ENCODE peak calls at places on chromosomes 13 and 19, in four cellular contexts. Q is H1, V is trophoblast cell, S is mesendoderm. C is an unnamed sample.

GRCh38 chr19:48044561-48044960 is 682 bp upstream of the CABP5 start:
- DNase-seq in S (no peak), V (no peak), Q (no peak), C (no peak)

GRCh38 chr13:23671902-23672301 is 101.7 kb downstream of the TNFRSF19 start:
- DNase-seq in V (no peak), S (no peak), Q (no peak), C (no peak)

GRCh38 chr13:44355643-44356042 is 18.0 kb upstream of the SERP2 start:
- DNase-seq in V (no peak), Q (no peak), S (no peak), C (no peak)

GRCh38 chr19:39599116-39599515 is 3.2 kb upstream of the LGALS13 start:
- DNase-seq in S (peak; percentile 54), V (peak; percentile 64), Q (peak; percentile 58), C (no peak)

GRCh38 chr13:39144941-39145533 is 106.8 kb downstream of the NHLRC3 start:
- DNase-seq in V (peak; percentile 76), Q (peak; percentile 55), S (peak; percentile 73), C (peak; percentile 51)

GRCh38 chr19:34459614-34460013 is 21.9 kb upstream of the WTIP start:
- DNase-seq in V (peak; percentile 48), Q (no peak), S (no peak), C (no peak)

GRCh38 chr19:2617393-2618165 is 84.9 kb downstream of the GNG7 start:
- DNase-seq in V (peak; percentile 80), Q (no peak), S (no peak), C (no peak)

GRCh38 chr13:52446265-52446664 is 4.2 kb downstream of the VPS36 start:
- DNase-seq in Q (no peak), V (peak; percentile 94), S (no peak), C (no peak)

GRCh38 chr13:34779171-34779570 is 162.9 kb upstream of the NBEA start:
- DNase-seq in Q (no peak), V (peak; percentile 9), S (peak; percentile 60), C (no peak)

GRCh38 chr19:8552810-8553209 is 24.4 kb downstream of the MYO1F start:
- DNase-seq in S (peak; percentile 84), Q (peak; percentile 55), V (peak; percentile 74), C (peak; percentile 58)

GRCh38 chr19:20858218-20858617 is 64.8 kb upstream of the ZNF85 start:
- DNase-seq in V (no peak), Q (peak; percentile 45), S (no peak), C (peak; percentile 41)

GRCh38 chr19:18150776-18151624 is 2.0 kb upstream of the PIK3R2 start:
- DNase-seq in S (no peak), Q (no peak), V (no peak), C (no peak)

GRCh38 chr19:47158879-47159509 is 28.4 kb downstream of the SAE1 start:
- DNase-seq in Q (no peak), V (peak; percentile 17), S (no peak), C (no peak)

GRCh38 chr13:101292711-101293110 is 123.6 kb downstream of the NALCN start:
- DNase-seq in Q (no peak), S (no peak), V (no peak), C (no peak)

GRCh38 chr19:20503536-20503935 is 62.0 kb downstream of the ZNF737 start:
- DNase-seq in V (no peak), S (no peak), Q (no peak), C (no peak)

GRCh38 chr19:12785431-12786011 is 5.8 kb upstream of the JUNB start:
- DNase-seq in Q (no peak), S (no peak), V (no peak), C (no peak)

GRCh38 chr13:112647256-112647655 is 42.6 kb upstream of the ATP11A start:
- DNase-seq in Q (no peak), V (no peak), S (no peak), C (no peak)

GRCh38 chr19:46478356-46478986 is 7.1 kb upstream of the PNMA8A start:
- DNase-seq in V (no peak), Q (peak; percentile 54), S (peak; percentile 80), C (no peak)

GRCh38 chr13:42279080-42279479 is 7.1 kb downstream of the AKAP11 start:
- DNase-seq in V (no peak), S (no peak), Q (no peak), C (no peak)

GRCh38 chr13:31920301-31920818 is 111.2 kb upstream of the FRY start:
- DNase-seq in V (no peak), Q (no peak), S (no peak), C (no peak)

GRCh38 chr13:106415427-106415826 is 120.0 kb downstream of the EFNB2 start:
- DNase-seq in V (no peak), Q (no peak), S (no peak), C (no peak)

GRCh38 chr13:46893820-46894533 is 2.9 kb downstream of the HTR2A start:
- DNase-seq in S (peak; percentile 70), Q (peak; percentile 94), V (peak; percentile 49), C (peak; percentile 78)

GRCh38 chr13:30128095-30128494 is 179.3 kb downstream of the KATNAL1 start:
- DNase-seq in Q (no peak), S (no peak), V (no peak), C (no peak)

GRCh38 chr13:80591978-80592377 is 251.1 kb upstream of the SPRY2 start:
- DNase-seq in Q (no peak), S (no peak), V (no peak), C (no peak)

GRCh38 chr13:20993661-20994440 is 67.5 kb downstream of the LATS2 start:
- DNase-seq in S (no peak), V (no peak), Q (no peak), C (no peak)

GRCh38 chr19:3732108-3732507 is 23.9 kb downstream of the TJP3 start:
- DNase-seq in V (no peak), Q (no peak), S (no peak), C (no peak)

GRCh38 chr13:60267498-60268202 is 103.9 kb upstream of the DIAPH3 start:
- DNase-seq in Q (peak; percentile 55), V (peak; percentile 31), S (peak; percentile 78), C (peak; percentile 80)

GRCh38 chr19:1011831-1012333 is 9.0 kb downstream of the TMEM259 start:
- DNase-seq in V (no peak), Q (no peak), S (no peak), C (no peak)

GRCh38 chr19:1014161-1015060 is 6.5 kb downstream of the TMEM259 start:
- DNase-seq in V (no peak), Q (no peak), S (no peak), C (no peak)

GRCh38 chr19:1010586-1011510 is 10.1 kb downstream of the TMEM259 start:
- DNase-seq in Q (no peak), V (no peak), S (no peak), C (no peak)

GRCh38 chr19:1013218-1013617 is 7.7 kb downstream of the TMEM259 start:
- DNase-seq in V (no peak), S (no peak), Q (no peak), C (no peak)

DNA sequence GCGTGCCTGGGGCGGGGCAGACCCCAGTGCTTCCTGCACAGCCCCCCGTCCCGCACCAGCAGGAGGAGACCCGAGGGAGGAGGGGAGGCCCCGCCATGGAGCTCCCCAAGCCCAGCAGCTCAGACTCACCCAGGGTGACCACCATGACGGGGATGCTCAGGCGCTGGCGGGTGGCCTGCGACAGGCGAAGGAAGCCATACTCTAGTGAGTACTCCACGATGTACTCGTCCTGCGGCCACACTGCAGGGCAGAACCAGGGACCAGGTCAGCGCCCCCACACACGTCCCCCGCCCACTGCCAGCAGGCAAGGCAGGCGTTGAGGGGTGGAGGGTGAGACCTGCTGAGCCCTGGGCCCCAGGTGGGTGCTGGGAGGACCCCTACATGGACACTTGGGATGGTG is 8.6 kb downstream of the TMEM259 start:
- DNase-seq in V (no peak), Q (no peak), S (no peak), C (no peak)
- H3K79me2 ChIP-seq in V (peaks cover 17% of the 10 kb centered on the region), Q (peaks cover 43% of the 10 kb centered on the region), S (peaks cover 34% of the 10 kb centered on the region), C (peaks cover 14% of the 10 kb centered on the region)

GRCh38 chr19:44575116-44575700 is 38.2 kb upstream of the IGSF23 start:
- DNase-seq in Q (no peak), V (peak; percentile 27), S (peak; percentile 85), C (no peak)
- H3K4ac ChIP-seq in Q (no peak overlapping the region), V (no peak overlapping the region), S (no peak overlapping the region), C (no peak overlapping the region)

GRCh38 chr19:33176670-33177416 is 17.3 kb upstream of the LRP3 start:
- DNase-seq in V (peak; percentile 99), S (peak; percentile 99), Q (peak; percentile 100), C (peak; percentile 98)

GRCh38 chr19:33175886-33176669 is 18.1 kb upstream of the LRP3 start:
- DNase-seq in Q (peak; percentile 55), V (peak; percentile 47), S (peak; percentile 73), C (no peak)

GRCh38 chr19:33171916-33172359 is 22.2 kb upstream of the LRP3 start:
- DNase-seq in V (no peak), Q (no peak), S (no peak), C (no peak)

GRCh38 chr19:33175156-33175782 is 18.9 kb upstream of the LRP3 start:
- DNase-seq in V (no peak), Q (no peak), S (no peak), C (no peak)

DNA sequence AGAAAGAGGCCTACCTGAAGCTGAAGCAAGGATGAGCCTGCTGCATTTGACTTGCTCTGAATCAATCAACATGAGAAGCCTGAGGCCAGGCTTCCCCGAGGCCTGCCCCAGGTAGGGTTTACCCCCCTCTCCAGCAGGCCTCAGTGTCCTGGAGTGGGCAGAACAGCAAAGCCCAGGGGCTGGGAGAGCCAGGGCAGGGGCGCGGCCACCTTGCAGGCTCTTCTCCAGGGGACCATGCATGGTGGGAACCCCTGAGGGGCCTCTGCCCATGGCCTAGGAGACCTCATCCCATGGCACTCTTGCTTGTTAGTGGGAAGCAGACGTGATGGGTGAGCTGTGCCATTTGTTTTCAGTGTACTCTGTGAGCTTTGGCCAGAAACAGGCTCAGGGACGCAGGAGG is 19.9 kb upstream of the LRP3 start:
- DNase-seq in V (no peak), Q (no peak), S (no peak), C (no peak)
- H3K79me2 ChIP-seq in V (peaks cover 4% of the 10 kb centered on the region), Q (peaks cover 3% of the 10 kb centered on the region), S (no peaks in the 10 kb centered on the region), C (no peaks in the 10 kb centered on the region)

GRCh38 chr19:29694166-29694565 is 20.9 kb downstream of the C19orf12 start:
- DNase-seq in S (no peak), Q (no peak), V (no peak), C (no peak)
- H3K4ac ChIP-seq in S (no peak overlapping the region), Q (peak overlapping the region; percentile 78), V (no peak overlapping the region), C (no peak overlapping the region)

DNA sequence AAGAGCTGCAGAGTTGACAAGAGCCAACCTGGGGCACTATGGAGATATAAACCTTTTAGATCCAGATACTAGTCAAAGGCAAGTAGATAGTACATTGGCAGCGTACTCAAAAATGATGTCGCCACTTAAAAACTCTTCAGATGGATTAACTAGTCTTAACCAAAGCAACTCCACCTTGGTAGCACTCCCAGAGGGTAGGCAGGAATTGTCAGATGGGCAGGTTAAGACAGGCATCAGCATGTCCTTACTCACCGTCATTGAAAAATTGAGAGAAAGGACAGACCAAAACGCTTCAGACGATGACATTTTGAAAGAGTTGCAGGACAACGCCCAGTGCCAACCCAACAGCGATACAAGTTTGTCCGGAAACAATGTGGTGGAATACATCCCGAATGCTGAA is 8.9 kb downstream of the ZNF507 start:
- DNase-seq in Q (no peak), V (no peak), S (no peak), C (no peak)
- H3K79me2 ChIP-seq in Q (peaks cover 31% of the 10 kb centered on the region), V (no peaks in the 10 kb centered on the region), S (no peaks in the 10 kb centered on the region), C (no peaks in the 10 kb centered on the region)

GRCh38 chr19:17078920-17079709 is 3.5 kb downstream of the MYO9B start:
- DNase-seq in V (no peak), S (peak; percentile 22), Q (no peak), C (no peak)
- H3K4ac ChIP-seq in V (peak overlapping the region; percentile 81), S (no peak overlapping the region), Q (peak overlapping the region; percentile 36), C (no peak overlapping the region)

C was measured in H9.